ENCODE peak calls at places on chromosomes 7 and 10, in four cellular contexts. A is H9, X is IMR-90, O is H1. S is an unnamed sample.
A peak's percentile ranks its signal among the peaks of the same experiment; 100 is the strongest.

GRCh38 chr10:13839430-13839986 is 252.7 kb downstream of the PRPF18 start:
- DNase-seq in A (no peak), X (peak; percentile 93), O (no peak), S (peak; percentile 87)

GRCh38 chr7:130988443-130988842 is 254.4 kb upstream of the KLF14 start:
- DNase-seq in A (no peak), X (peak; percentile 57), O (no peak), S (peak; percentile 54)

GRCh38 chr7:157682064-157682945 is 345.5 kb downstream of the DNAJB6 start:
- DNase-seq in A (peak; percentile 35), X (no peak), O (no peak), S (no peak)

GRCh38 chr10:75024971-75025523 is 86.4 kb upstream of the SAMD8 start:
- DNase-seq in A (no peak), X (no peak), O (no peak), S (no peak)

GRCh38 chr7:123024989-123025758 is 29.7 kb upstream of the TAS2R16 start:
- DNase-seq in A (no peak), X (no peak), O (no peak), S (no peak)

GRCh38 chr10:88659725-88660592 is 4.3 kb upstream of the LIPF start:
- DNase-seq in A (no peak), X (peak; percentile 59), O (no peak), S (no peak)

GRCh38 chr10:65348637-65349036 is 1577.2 kb upstream of the LRRTM3 start:
- DNase-seq in A (peak; percentile 62), X (no peak), O (no peak), S (peak; percentile 14)

GRCh38 chr10:69497235-69497561 is 45.9 kb downstream of the TSPAN15 start:
- DNase-seq in A (no peak), X (no peak), O (no peak), S (no peak)

GRCh38 chr7:94190599-94191061 is 186.5 kb upstream of the BET1 start:
- DNase-seq in A (no peak), X (peak; percentile 98), O (no peak), S (no peak)

GRCh38 chr7:159197066-159197975 is 52.7 kb upstream of the VIPR2 start:
- DNase-seq in A (peak; percentile 80), X (no peak), O (no peak), S (peak; percentile 47)

GRCh38 chr10:97140887-97141745 is 44.6 kb downstream of the SLIT1 start:
- DNase-seq in A (peak; percentile 49), X (no peak), O (no peak), S (peak; percentile 59)

GRCh38 chr7:2002561-2003450 is 229.9 kb downstream of the MAD1L1 start:
- DNase-seq in A (peak; percentile 19), X (no peak), O (no peak), S (no peak)
- H3K9ac ChIP-seq in A (no peak overlapping the region), X (no peak overlapping the region), O (no peak overlapping the region), S (no peak overlapping the region)

DNA sequence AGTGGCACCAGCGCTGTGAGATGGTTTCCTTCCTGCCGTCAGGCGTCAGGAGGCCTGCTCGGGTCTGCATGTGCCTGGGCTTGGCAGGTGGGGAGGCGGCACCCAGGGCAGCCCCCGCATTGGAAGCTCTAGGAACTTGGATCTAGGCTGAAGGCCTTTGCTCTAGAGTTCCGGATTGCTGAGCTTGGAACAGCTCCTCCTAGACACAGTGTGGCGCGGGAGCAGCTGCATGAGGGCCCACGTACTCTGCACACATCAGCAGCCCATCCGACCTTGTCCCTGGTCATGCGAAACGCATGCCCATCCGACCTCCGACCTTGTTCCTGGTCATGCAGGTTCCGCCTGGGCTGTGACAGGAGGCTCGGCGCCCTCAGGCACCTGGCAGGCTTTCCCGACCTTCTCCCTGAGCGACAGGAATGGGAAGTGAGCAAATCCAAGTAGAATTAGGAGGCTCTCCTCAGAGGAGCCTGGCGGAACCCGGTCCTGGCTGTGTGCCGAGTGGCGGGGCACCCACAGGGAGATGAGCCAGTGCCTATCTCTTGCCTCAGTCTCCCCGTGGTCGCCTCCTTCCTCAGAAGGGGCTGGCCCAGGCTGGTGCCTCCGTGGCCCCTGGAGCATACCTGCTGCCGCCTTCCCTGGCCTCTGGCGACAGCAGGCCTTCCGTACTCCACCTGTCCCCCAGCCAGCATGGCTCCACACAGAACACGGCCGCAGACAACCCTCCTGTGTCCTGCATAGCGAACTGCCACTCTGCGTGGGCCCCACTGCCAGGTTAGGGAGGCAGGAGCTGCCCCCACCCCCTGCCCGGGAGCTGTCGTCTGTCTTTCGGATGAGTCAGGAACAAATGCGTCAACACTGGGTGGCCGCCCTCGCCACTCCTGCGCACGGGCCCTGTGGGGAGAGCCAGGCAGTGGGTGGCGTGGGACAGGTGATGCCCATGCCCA is 12.0 kb downstream of the GET4 start:
- DNase-seq in A (no peak), X (no peak), O (no peak), S (no peak)
- H4K5ac ChIP-seq in A (no peak overlapping the region), X (no peak overlapping the region), O (no peak overlapping the region), S (no peak overlapping the region)

DNA sequence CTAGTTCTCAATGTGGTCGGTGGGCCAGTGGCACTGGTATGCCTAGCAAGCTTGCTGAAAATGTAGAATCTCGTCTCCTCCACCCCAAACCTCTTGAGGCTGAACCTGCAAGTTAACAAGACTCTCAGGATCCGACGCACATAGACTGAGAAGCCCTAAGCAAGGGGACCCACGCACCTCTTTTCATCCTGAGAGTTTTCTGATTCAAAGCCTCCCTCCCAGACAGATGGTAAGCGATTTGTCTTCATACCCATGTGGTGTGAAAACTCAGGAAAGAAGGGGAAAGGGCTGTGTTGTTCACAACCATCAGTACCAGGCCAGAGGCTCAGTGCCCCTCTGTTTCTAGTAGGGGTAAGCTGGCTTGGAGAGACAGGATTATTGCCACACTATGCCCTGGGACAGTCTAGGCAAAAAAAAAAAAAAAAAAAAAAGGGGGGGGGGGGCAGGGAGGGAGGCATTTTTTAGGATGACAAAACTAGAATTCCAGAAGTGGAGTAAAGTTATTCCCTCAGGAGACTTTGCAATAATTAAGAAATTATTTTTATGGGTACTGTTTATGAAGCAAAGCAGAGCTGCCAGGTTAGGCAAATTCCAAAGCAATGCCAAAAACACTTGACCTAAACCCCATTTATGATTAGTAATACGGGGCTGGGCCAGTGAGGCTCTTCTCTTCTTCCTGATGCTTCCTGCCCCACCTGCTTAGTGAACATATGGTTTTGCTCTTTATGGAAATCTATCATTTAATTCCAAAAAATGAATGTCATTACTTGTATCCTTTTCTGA is 117.5 kb upstream of the PDLIM1 start:
- DNase-seq in A (no peak), X (no peak), O (no peak), S (no peak)
- H3K9ac ChIP-seq in A (no peak overlapping the region), X (no peak overlapping the region), O (no peak overlapping the region), S (no peak overlapping the region)

GRCh38 chr10:12360461-12360860 is 11.1 kb downstream of the CAMK1D start:
- DNase-seq in A (no peak), X (no peak), O (no peak), S (no peak)
- H4K5ac ChIP-seq in A (no peak overlapping the region), X (no peak overlapping the region), O (no peak overlapping the region), S (no peak overlapping the region)

GRCh38 chr10:93103953-93104352 is 30.3 kb downstream of the CYP26A1 start:
- DNase-seq in A (no peak), X (no peak), O (no peak), S (no peak)
- H3K9ac ChIP-seq in A (no peak overlapping the region), X (no peak overlapping the region), O (no peak overlapping the region), S (no peak overlapping the region)

DNA sequence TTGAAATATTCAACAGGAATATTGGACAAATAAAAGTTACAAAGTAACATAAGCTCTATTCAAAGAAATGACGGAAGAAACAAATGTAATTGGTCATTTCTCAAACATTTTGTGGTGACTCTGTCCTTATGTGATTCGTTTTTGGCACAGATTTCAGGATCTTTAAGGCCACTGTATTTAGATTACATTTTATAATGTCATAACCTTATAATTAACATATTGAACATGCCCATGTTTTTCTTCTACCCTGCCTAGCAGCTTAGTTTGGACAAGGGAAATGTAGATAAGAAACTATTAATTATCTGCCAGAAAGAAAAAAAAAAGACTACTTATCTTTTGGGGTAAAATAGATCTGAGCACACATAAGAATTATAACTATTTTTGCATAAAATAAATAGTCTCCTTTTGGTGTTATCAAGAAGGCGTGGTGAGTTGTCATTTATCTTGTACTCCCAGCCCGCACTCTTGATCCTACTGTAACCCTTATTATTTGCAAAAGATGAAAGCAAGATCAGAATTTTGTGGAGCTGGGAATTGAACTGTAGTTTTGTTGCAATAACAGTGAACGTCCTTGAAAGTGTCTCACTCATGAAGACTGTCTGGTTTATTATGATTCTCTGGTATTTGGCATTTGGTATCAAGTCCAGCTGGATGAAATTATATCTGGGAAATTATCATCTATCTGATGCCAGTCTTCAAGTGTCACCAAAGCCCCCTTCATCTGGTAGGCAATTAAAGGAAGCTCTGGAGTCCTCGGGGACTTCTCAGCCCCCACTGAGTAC is 175.6 kb upstream of the INHBA start:
- DNase-seq in A (no peak), X (no peak), O (no peak), S (no peak)
- H4K5ac ChIP-seq in A (no peak overlapping the region), X (peak overlapping the region; percentile 37), O (no peak overlapping the region), S (no peak overlapping the region)

DNA sequence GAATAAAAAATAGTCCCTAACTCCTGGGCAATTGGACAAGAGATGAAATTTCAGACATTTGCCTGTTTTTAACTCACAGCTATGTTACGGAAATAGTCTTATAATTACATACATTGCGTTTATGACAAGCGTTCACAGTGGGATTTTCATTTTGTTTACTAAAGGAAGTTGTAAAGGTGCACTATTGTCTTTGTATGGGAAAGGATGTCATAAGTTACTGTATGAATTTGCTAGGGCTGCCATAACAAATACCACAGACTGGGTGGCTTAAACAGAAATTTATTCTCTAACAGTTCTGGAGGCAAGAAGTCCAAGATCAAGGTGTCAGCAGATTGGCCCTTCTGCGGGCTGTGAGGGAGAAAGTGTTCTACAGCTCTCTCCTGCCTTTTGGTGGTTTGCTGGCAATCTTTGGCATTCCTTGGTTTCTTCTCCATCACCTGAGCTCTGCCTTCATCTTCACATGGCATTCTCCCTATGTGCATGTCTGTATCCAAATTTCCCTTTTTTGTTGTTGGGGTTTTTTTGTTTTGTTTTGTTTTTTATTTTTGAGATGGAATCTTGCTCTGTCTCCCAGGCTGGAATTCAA is 5.6 kb downstream of the NFE2L3 start:
- DNase-seq in A (no peak), X (no peak), O (no peak), S (no peak)
- H3K9ac ChIP-seq in A (no peak overlapping the region), X (no peak overlapping the region), O (no peak overlapping the region), S (no peak overlapping the region)

GRCh38 chr10:61683319-61683718 is 20.6 kb downstream of the CABCOCO1 start:
- DNase-seq in A (no peak), X (no peak), O (no peak), S (no peak)
- H4K5ac ChIP-seq in A (no peak overlapping the region), X (no peak overlapping the region), O (no peak overlapping the region), S (no peak overlapping the region)

GRCh38 chr7:95472521-95473160 is 13.1 kb upstream of the ASB4 start:
- DNase-seq in A (no peak), X (peak; percentile 3), O (no peak), S (peak; percentile 44)
- H3K9ac ChIP-seq in A (no peak overlapping the region), X (no peak overlapping the region), O (no peak overlapping the region), S (no peak overlapping the region)

DNA sequence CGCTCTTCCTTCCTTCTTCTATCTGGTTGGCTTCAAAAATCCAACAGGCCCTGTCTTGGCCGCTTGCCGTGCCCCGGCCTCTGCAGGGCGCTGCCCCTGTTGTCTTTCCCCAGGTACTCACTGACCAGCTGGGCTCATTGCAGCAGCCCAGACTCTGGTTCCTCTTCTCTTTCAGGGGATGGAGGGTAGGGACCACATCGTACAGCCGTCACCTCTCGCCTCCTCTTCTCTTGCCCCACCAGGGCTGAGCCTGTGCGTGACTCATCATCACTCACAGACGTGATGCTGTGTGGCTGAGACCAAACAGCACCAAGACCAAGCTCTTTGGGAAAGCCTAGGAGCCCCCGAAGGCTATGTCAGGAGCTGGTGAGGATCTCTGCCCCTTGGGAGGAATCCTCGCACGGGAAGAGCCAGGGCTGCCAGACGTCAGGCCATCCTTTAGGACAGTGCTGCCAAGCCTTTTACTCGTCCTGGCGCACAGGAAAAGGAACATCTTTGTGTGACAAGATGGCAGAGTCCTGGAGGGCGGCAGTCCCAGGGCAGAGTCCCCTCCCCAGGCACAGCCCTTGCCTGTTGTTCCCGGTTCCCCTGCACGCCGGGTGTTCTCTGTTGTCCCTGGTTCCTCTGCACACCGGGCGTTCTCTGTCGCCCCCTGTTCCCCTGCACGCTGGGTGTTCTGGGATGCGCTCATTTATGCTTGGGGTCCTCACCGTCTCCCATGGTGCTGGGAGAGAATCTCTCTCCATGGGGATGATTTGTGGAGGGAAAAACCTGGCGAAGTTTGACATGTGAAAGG is 188.5 kb upstream of the SHH start:
- DNase-seq in A (peak; percentile 18), X (no peak), O (no peak), S (no peak)
- H4K5ac ChIP-seq in A (no peak overlapping the region), X (no peak overlapping the region), O (no peak overlapping the region), S (no peak overlapping the region)

S was measured in mesendoderm.